ENCODE peak calls at places on chromosomes 11 and 22, in nine cellular contexts. T is HAP-1; N is astrocyte of the spinal cord; E is psoas muscle; I is neuronal stem cell; Y is heart right ventricle; H is CD8-positive, alpha-beta T cell; C is epithelial cell of esophagus; R is mesenchymal stem cell. S is an unnamed sample.

GRCh38 chr11:47766363-47767227 is 546 bp downstream of the FNBP4 start:
- DNase-seq in T (peak; percentile 13), N (peak; percentile 69), E (peak; percentile 75), I (peak; percentile 30), Y (peak; percentile 69), H (peak; percentile 78), C (peak; percentile 80), R (peak; percentile 83), S (peak; percentile 59)

GRCh38 chr11:72860592-72860991 is 46.4 kb downstream of the ATG16L2 start:
- DNase-seq in T (no peak), N (no peak), E (no peak), I (no peak), Y (no peak), H (no peak), C (peak; percentile 49), R (no peak), S (no peak)

GRCh38 chr11:46378296-46378695 is 3.2 kb upstream of the MDK start:
- DNase-seq in T (no peak), N (no peak), E (no peak), I (no peak), Y (no peak), H (no peak), C (no peak), R (no peak), S (no peak)

GRCh38 chr11:112440518-112440917 is 179.9 kb upstream of the PLET1 start:
- DNase-seq in T (no peak), N (no peak), E (no peak), I (peak; percentile 14), Y (no peak), H (no peak), C (peak; percentile 43), R (no peak), S (no peak)

GRCh38 chr11:113242767-113243397 is 71.5 kb upstream of the TTC12 start:
- DNase-seq in T (no peak), N (peak; percentile 68), E (no peak), I (no peak), Y (no peak), H (no peak), C (no peak), R (peak; percentile 31), S (no peak)

GRCh38 chr11:17921620-17922473 is 91.0 kb downstream of the SERGEF start:
- DNase-seq in T (no peak), N (peak; percentile 58), E (peak; percentile 18), I (no peak), Y (no peak), H (no peak), C (peak; percentile 43), R (peak; percentile 65), S (peak; percentile 80)

GRCh38 chr22:22463855-22464540 is 44.5 kb downstream of the ZNF280B start:
- DNase-seq in T (peak; percentile 52), N (peak; percentile 52), E (no peak), I (peak; percentile 82), Y (peak; percentile 51), H (peak; percentile 61), C (peak; percentile 69), R (peak; percentile 53), S (peak; percentile 81)

GRCh38 chr11:76206327-76207081 is at the start of gene WNT11:
- DNase-seq in T (peak; percentile 40), N (peak; percentile 12), E (peak; percentile 70), I (peak; percentile 76), Y (peak; percentile 45), H (peak; percentile 55), C (peak; percentile 50), R (peak; percentile 43), S (peak; percentile 90)

GRCh38 chr11:73200256-73200655 is 17.8 kb upstream of the P2RY2 start:
- DNase-seq in T (no peak), N (no peak), E (no peak), I (no peak), Y (no peak), H (no peak), C (peak; percentile 55), R (peak; percentile 63), S (no peak)

GRCh38 chr11:74783241-74783871 is 34.7 kb downstream of the RNF169 start:
- DNase-seq in T (no peak), N (peak; percentile 42), E (no peak), I (no peak), Y (peak; percentile 10), H (peak; percentile 53), C (peak; percentile 74), R (peak; percentile 66), S (no peak)

GRCh38 chr11:79626135-79626748 is 185.4 kb upstream of the TENM4 start:
- DNase-seq in T (no peak), N (no peak), E (no peak), I (no peak), Y (no peak), H (no peak), C (peak; percentile 65), R (no peak), S (no peak)

GRCh38 chr22:45312415-45312814 is 2.7 kb downstream of the FAM118A start:
- DNase-seq in T (no peak), N (no peak), E (no peak), I (no peak), Y (no peak), H (no peak), C (no peak), R (no peak), S (no peak)

GRCh38 chr11:102267602-102268001 is 49.7 kb upstream of the BIRC3 start:
- DNase-seq in T (no peak), N (peak; percentile 56), E (no peak), I (no peak), Y (no peak), H (no peak), C (peak; percentile 76), R (peak; percentile 84), S (peak; percentile 49)

GRCh38 chr22:40036591-40037225 is 42.0 kb downstream of the FAM83F start:
- DNase-seq in T (peak; percentile 63), N (peak; percentile 70), E (peak; percentile 54), I (peak; percentile 63), Y (peak; percentile 43), H (peak; percentile 69), C (peak; percentile 75), R (peak; percentile 75), S (peak; percentile 85)

GRCh38 chr11:119730789-119731386 is 1.9 kb upstream of the NECTIN1 start:
- DNase-seq in T (no peak), N (no peak), E (no peak), I (no peak), Y (no peak), H (no peak), C (no peak), R (no peak), S (no peak)

GRCh38 chr11:119729581-119730346 is 764 bp upstream of the NECTIN1 start:
- DNase-seq in T (no peak), N (no peak), E (peak; percentile 73), I (peak; percentile 29), Y (peak; percentile 79), H (no peak), C (peak; percentile 62), R (peak; percentile 65), S (no peak)

GRCh38 chr11:119728226-119728626 is 774 bp downstream of the NECTIN1 start:
- DNase-seq in T (peak; percentile 15), N (no peak), E (no peak), I (peak; percentile 26), Y (no peak), H (no peak), C (no peak), R (peak; percentile 22), S (peak; percentile 23)

GRCh38 chr11:119728651-119729580 is at the start of gene NECTIN1:
- DNase-seq in T (peak; percentile 79), N (peak; percentile 85), E (peak; percentile 89), I (peak; percentile 94), Y (peak; percentile 90), H (peak; percentile 89), C (peak; percentile 86), R (peak; percentile 89), S (peak; percentile 89)

DNA sequence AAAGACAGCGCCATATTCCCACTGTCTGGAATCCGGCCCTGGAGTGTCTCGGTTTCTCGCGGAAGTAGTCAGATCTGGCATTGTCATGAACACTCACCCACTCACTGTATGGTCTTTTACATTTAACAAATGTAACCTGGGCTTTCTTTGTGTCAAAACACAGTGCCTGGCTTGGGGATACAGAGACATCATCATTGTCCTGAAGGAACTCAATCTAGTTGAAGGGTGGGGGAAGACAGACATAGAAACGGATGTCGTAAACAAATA is 1.3 kb upstream of the NECTIN1 start:
- DNase-seq in T (no peak), N (no peak), E (no peak), I (no peak), Y (no peak), H (no peak), C (no peak), R (no peak), S (no peak)
- H3K4me3 ChIP-seq in T (no peak overlapping the region), N (no peak overlapping the region), E (peak overlapping the region; percentile 86), I (no peak overlapping the region), Y (no peak overlapping the region), H (no peak overlapping the region), C (peak overlapping the region; percentile 99), R (peak overlapping the region; percentile 83), S (no peak overlapping the region)

DNA sequence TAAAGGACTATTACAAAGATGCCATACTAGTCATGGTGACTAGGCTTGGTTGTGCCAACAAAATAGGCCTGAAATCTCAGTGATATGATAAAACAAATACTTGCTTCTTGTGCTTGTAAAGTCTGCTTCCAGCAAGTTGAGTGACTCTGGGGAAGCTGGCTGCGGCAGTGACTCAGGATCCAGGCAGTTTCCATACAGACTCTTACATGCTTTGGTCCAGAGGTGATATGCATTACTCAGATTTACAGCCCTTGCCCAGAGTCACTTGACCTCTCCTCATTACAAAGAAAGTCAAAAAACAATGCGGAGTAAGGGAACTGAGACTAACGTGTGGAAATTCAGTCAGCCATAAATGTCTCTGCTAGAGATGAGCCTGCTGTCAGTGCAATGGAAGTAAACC is 387.5 kb downstream of the KCNA4 start:
- DNase-seq in T (no peak), N (peak; percentile 63), E (no peak), I (no peak), Y (no peak), H (no peak), C (peak; percentile 31), R (peak; percentile 65), S (peak; percentile 6)
- H3K4me3 ChIP-seq in T (no peak overlapping the region), N (no peak overlapping the region), E (no peak overlapping the region), I (no peak overlapping the region), Y (no peak overlapping the region), H (no peak overlapping the region), C (no peak overlapping the region), R (no peak overlapping the region), S (no peak overlapping the region)

GRCh38 chr11:104917259-104918112 is 19.2 kb upstream of the CASP12 start:
- DNase-seq in T (no peak), N (no peak), E (no peak), I (no peak), Y (no peak), H (no peak), C (no peak), R (no peak), S (no peak)
- H3K4me3 ChIP-seq in T (no peak overlapping the region), N (peak overlapping the region; percentile 15), E (peak overlapping the region; percentile 59), I (no peak overlapping the region), Y (peak overlapping the region; percentile 16), H (peak overlapping the region; percentile 53), C (peak overlapping the region; percentile 12), R (peak overlapping the region; percentile 79), S (no peak overlapping the region)

DNA sequence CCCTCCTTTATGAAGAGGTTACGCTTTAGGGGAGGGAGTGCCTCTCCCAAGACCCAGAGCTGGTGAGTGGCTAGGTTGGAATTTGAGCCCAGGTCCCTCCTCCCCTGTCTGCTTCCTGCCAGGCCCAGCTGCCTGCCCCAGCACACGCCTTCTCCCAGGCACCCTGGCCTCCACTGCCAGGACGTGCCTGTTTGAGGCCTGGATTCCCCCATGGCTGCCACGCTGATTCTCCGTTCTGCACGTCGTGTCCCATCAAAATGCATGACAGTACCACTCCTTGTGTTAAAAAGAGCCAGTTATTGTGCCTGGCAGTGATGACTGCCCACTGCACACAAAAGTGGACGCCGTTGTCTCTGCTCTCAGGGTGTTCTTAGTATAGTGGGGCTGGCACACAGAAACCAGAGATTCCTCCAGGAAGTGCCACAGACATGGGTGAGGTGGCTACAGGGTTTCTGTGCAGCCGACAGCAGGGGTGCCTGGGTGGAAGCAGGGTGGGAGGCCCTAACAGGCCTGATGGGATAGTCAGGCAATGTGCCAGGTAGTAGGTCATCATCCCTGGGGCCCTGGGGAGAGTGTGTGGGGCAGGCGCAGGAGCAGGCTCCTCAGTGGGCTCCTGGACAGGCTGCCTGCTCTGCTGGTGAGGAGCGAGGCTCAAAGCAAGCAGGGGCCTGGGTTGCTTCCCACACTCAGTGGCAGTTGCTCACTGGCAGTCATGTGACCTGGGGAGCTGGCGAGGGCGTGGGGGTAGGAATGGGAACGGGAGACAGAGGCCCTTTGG is 24.2 kb downstream of the MED15 start:
- DNase-seq in T (no peak), N (peak; percentile 87), E (peak; percentile 66), I (no peak), Y (peak; percentile 53), H (no peak), C (peak; percentile 98), R (peak; percentile 91), S (peak; percentile 88)
- H3K4me3 ChIP-seq in T (no peak overlapping the region), N (no peak overlapping the region), E (no peak overlapping the region), I (no peak overlapping the region), Y (no peak overlapping the region), H (no peak overlapping the region), C (no peak overlapping the region), R (no peak overlapping the region), S (no peak overlapping the region)

S was measured in cardiac muscle cell.